ENCODE peak calls at places on chromosomes 3 and 15, in five cellular contexts. One of them, this sample, is unnamed.

GRCh38 chr15:81893182-81893833 is 152.5 kb downstream of the MEX3B start:
- DNase-seq in K562: no peak
- DNase-seq in fibroblast of lung: no peak
- DNase-seq in coronary artery: no peak
- DNase-seq in GM23338: no peak
- DNase-seq in this sample: no peak

GRCh38 chr3:197407526-197407925 is 109.1 kb upstream of the DLG1 start:
- DNase-seq in K562: no peak
- DNase-seq in fibroblast of lung: no peak
- DNase-seq in coronary artery: no peak
- DNase-seq in GM23338: no peak
- DNase-seq in this sample: peak; percentile 2

GRCh38 chr3:158918451-158918850 is 116.6 kb downstream of the MFSD1 start:
- DNase-seq in K562: no peak
- DNase-seq in fibroblast of lung: peak; percentile 7
- DNase-seq in coronary artery: no peak
- DNase-seq in GM23338: no peak
- DNase-seq in this sample: no peak

GRCh38 chr3:187274977-187275338 is 16.6 kb downstream of the MASP1 start:
- DNase-seq in K562: no peak
- DNase-seq in fibroblast of lung: no peak
- DNase-seq in coronary artery: no peak
- DNase-seq in GM23338: peak; percentile 95
- DNase-seq in this sample: no peak

GRCh38 chr15:55909036-55909811 is 84.2 kb downstream of the NEDD4 start:
- DNase-seq in K562: no peak
- DNase-seq in fibroblast of lung: peak; percentile 78
- DNase-seq in coronary artery: no peak
- DNase-seq in GM23338: no peak
- DNase-seq in this sample: no peak

GRCh38 chr3:9715127-9715526 is 11.5 kb downstream of the CPNE9 start:
- DNase-seq in K562: no peak
- DNase-seq in fibroblast of lung: no peak
- DNase-seq in coronary artery: no peak
- DNase-seq in GM23338: peak; percentile 86
- DNase-seq in this sample: no peak

GRCh38 chr15:37056168-37056893 is 44.0 kb downstream of the MEIS2 start:
- DNase-seq in K562: no peak
- DNase-seq in fibroblast of lung: peak; percentile 58
- DNase-seq in coronary artery: no peak
- DNase-seq in GM23338: peak; percentile 46
- DNase-seq in this sample: no peak

GRCh38 chr3:43389388-43390254 is 103.3 kb downstream of the SNRK start:
- DNase-seq in K562: no peak
- DNase-seq in fibroblast of lung: peak; percentile 72
- DNase-seq in coronary artery: no peak
- DNase-seq in GM23338: no peak
- DNase-seq in this sample: no peak

GRCh38 chr3:183342824-183343223 is 85.6 kb downstream of the MCF2L2 start:
- DNase-seq in K562: no peak
- DNase-seq in fibroblast of lung: no peak
- DNase-seq in coronary artery: no peak
- DNase-seq in GM23338: no peak
- DNase-seq in this sample: no peak
- H3K27ac ChIP-seq in K562: no peak overlapping the region
- H3K27ac ChIP-seq in fibroblast of lung: no peak overlapping the region
- H3K27ac ChIP-seq in coronary artery: no peak overlapping the region
- H3K27ac ChIP-seq in GM23338: no peak overlapping the region
- H3K27ac ChIP-seq in this sample: no peak overlapping the region

DNA sequence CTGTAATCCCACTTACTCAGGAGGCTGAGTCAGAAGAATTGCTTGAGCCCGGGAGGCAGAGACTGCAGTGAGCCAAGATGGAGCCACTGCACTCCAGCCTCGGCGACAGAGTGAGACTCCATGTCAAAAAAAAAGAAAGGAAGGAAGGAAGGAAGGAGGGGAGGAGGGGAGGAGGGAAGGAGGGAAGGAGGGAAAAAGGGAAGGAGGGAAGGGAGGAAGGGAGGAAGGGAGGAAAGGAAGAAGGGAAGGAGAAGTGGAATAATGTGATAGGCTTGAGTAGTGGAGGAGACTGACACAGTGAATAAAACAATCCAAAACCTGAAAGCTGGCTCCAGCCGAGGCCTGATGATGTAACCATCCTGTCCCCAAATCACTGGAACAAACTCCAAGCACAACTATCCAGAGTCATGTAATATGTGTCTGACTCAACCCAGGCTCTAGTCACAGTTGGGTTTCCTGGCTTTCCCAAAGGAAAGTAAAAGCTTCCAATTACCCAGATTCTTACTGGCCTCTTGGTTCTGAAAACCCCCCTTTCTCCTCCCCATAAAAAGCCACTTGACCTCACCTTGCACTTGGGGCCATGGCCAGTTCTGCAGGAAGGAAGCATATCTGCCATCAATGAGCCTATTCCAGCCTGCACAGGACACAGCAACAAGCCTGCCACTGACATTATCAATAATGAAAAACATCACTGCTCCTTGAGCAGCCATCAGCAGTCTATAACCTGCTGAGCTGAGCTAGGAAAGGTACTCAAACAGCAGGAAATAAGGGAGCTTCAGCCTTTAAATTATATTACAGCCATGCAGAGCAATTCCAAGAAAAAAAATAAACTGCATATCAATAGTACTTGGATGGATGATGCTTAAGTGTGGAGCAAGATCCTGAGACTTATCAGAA is 48.3 kb downstream of the MB21D2 start:
- DNase-seq in K562: no peak
- DNase-seq in fibroblast of lung: peak; percentile 73
- DNase-seq in coronary artery: no peak
- DNase-seq in GM23338: no peak
- DNase-seq in this sample: no peak
- H3K27ac ChIP-seq in K562: no peak overlapping the region
- H3K27ac ChIP-seq in fibroblast of lung: no peak overlapping the region
- H3K27ac ChIP-seq in coronary artery: peak overlapping the region; percentile 58
- H3K27ac ChIP-seq in GM23338: peak overlapping the region; percentile 50
- H3K27ac ChIP-seq in this sample: peak overlapping the region; percentile 63

GRCh38 chr15:74422723-74423442 is 10.9 kb downstream of the SEMA7A start:
- DNase-seq in K562: no peak
- DNase-seq in fibroblast of lung: peak; percentile 77
- DNase-seq in coronary artery: no peak
- DNase-seq in GM23338: peak; percentile 43
- DNase-seq in this sample: no peak

GRCh38 chr15:74425634-74426033 is 8.1 kb downstream of the SEMA7A start:
- DNase-seq in K562: peak; percentile 65
- DNase-seq in fibroblast of lung: no peak
- DNase-seq in coronary artery: no peak
- DNase-seq in GM23338: no peak
- DNase-seq in this sample: no peak

GRCh38 chr15:74422370-74422722 is 11.4 kb downstream of the SEMA7A start:
- DNase-seq in K562: no peak
- DNase-seq in fibroblast of lung: no peak
- DNase-seq in coronary artery: no peak
- DNase-seq in GM23338: no peak
- DNase-seq in this sample: no peak

GRCh38 chr15:74424901-74425528 is 8.7 kb downstream of the SEMA7A start:
- DNase-seq in K562: no peak
- DNase-seq in fibroblast of lung: no peak
- DNase-seq in coronary artery: no peak
- DNase-seq in GM23338: no peak
- DNase-seq in this sample: no peak

GRCh38 chr15:74423443-74424257 is 10.1 kb downstream of the SEMA7A start:
- DNase-seq in K562: no peak
- DNase-seq in fibroblast of lung: no peak
- DNase-seq in coronary artery: no peak
- DNase-seq in GM23338: no peak
- DNase-seq in this sample: no peak
- H3K27ac ChIP-seq in K562: no peak overlapping the region
- H3K27ac ChIP-seq in fibroblast of lung: peak overlapping the region; percentile 76
- H3K27ac ChIP-seq in coronary artery: no peak overlapping the region
- H3K27ac ChIP-seq in GM23338: no peak overlapping the region
- H3K27ac ChIP-seq in this sample: no peak overlapping the region

GRCh38 chr3:177811111-177811510 is 613.8 kb upstream of the TBL1XR1 start:
- DNase-seq in K562: no peak
- DNase-seq in fibroblast of lung: no peak
- DNase-seq in coronary artery: no peak
- DNase-seq in GM23338: no peak
- DNase-seq in this sample: no peak
- H3K27ac ChIP-seq in K562: no peak overlapping the region
- H3K27ac ChIP-seq in fibroblast of lung: no peak overlapping the region
- H3K27ac ChIP-seq in coronary artery: no peak overlapping the region
- H3K27ac ChIP-seq in GM23338: no peak overlapping the region
- H3K27ac ChIP-seq in this sample: no peak overlapping the region

DNA sequence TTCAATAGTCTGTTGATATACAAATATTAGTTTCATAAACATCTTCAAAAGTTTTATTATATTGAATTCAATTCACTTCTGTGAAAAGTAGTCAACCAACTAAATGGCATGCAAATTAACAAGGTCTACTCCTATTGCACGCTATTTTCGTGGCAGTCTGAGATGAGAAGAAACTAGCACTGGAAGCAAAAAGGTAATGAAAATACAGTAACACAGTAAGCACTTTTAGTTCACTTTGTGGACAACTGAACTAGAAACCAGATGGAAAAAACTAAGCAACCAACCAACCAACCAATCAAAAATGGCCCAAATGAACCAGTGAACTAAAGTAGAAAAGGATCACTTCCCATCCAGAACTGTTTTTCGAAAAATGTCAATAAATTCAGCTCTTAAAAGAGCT is 55.7 kb upstream of the ACTC1 start:
- DNase-seq in K562: no peak
- DNase-seq in fibroblast of lung: no peak
- DNase-seq in coronary artery: no peak
- DNase-seq in GM23338: no peak
- DNase-seq in this sample: no peak
- H3K27ac ChIP-seq in K562: no peak overlapping the region
- H3K27ac ChIP-seq in fibroblast of lung: no peak overlapping the region
- H3K27ac ChIP-seq in coronary artery: no peak overlapping the region
- H3K27ac ChIP-seq in GM23338: no peak overlapping the region
- H3K27ac ChIP-seq in this sample: no peak overlapping the region

This sample was measured in SK-N-SH.